ENCODE peak calls at places on chromosomes 7 and 10, in seven cellular contexts. Y is cardiac muscle cell; O is GM04503; W is stimulated activated CD8-positive, alpha-beta memory T cell treated with anti-CD3 and anti-CD28 coated beads, Interleukin-12 subunit alpha, Interleukin-12 subunit beta, amount 100 ng/mL, for 4 hours; J is left cardiac atrium; P is HT1080; U is NCI-H69. Q is an unnamed sample.

GRCh38 chr10:14723052-14723689 is 51.5 kb downstream of the FAM107B start:
- DNase-seq in Y (no peak), O (no peak), W (no peak), J (no peak), P (no peak), U (no peak), Q (no peak)

GRCh38 chr10:24457661-24458318 is 248.9 kb downstream of the KIAA1217 start:
- DNase-seq in Y (no peak), O (no peak), W (no peak), J (no peak), P (no peak), U (no peak), Q (no peak)

GRCh38 chr10:92822060-92822634 is 26.2 kb upstream of the EXOC6 start:
- DNase-seq in Y (peak; percentile 91), O (no peak), W (no peak), J (no peak), P (peak; percentile 82), U (no peak), Q (no peak)

GRCh38 chr7:150384406-150385239 is 5.5 kb downstream of the ZNF775 start:
- DNase-seq in Y (no peak), O (no peak), W (no peak), J (no peak), P (no peak), U (no peak), Q (no peak)

GRCh38 chr10:26479766-26480492 is 41.8 kb downstream of the APBB1IP start:
- DNase-seq in Y (no peak), O (no peak), W (no peak), J (no peak), P (no peak), U (no peak), Q (no peak)

GRCh38 chr7:112047421-112047820 is 158.8 kb downstream of the DOCK4 start:
- DNase-seq in Y (no peak), O (no peak), W (no peak), J (no peak), P (no peak), U (no peak), Q (no peak)

GRCh38 chr7:134992626-134993179 is 6.4 kb downstream of the AGBL3 start:
- DNase-seq in Y (peak; percentile 66), O (no peak), W (no peak), J (peak; percentile 24), P (no peak), U (no peak), Q (no peak)

GRCh38 chr10:118531105-118531851 is 64.2 kb downstream of the PRLHR start:
- DNase-seq in Y (no peak), O (no peak), W (no peak), J (peak; percentile 29), P (peak; percentile 38), U (peak; percentile 62), Q (no peak)

GRCh38 chr10:97468162-97468561 is 22.2 kb downstream of the ZDHHC16 start:
- DNase-seq in Y (no peak), O (no peak), W (no peak), J (no peak), P (no peak), U (no peak), Q (no peak)

GRCh38 chr10:86786368-86786767 is 29.9 kb downstream of the BMPR1A start:
- DNase-seq in Y (no peak), O (no peak), W (no peak), J (no peak), P (no peak), U (no peak), Q (no peak)

GRCh38 chr7:93949468-93949867 is 27.9 kb downstream of the GNG11 start:
- DNase-seq in Y (peak; percentile 78), O (peak; percentile 75), W (no peak), J (no peak), P (peak; percentile 33), U (peak; percentile 35), Q (no peak)

GRCh38 chr7:99312316-99313203 is 13.1 kb upstream of the ARPC1A start:
- DNase-seq in Y (peak; percentile 75), O (no peak), W (peak; percentile 30), J (peak; percentile 66), P (peak; percentile 60), U (peak; percentile 73), Q (peak; percentile 78)

GRCh38 chr7:20561466-20561865 is 54.0 kb upstream of the ABCB5 start:
- DNase-seq in Y (peak; percentile 20), O (no peak), W (no peak), J (no peak), P (peak; percentile 42), U (no peak), Q (no peak)

GRCh38 chr10:6741561-6741960 is 161.5 kb upstream of the PRKCQ start:
- DNase-seq in Y (peak; percentile 71), O (peak; percentile 29), W (no peak), J (no peak), P (no peak), U (no peak), Q (no peak)

GRCh38 chr7:93092757-93093370 is 24.9 kb downstream of the SAMD9 start:
- DNase-seq in Y (peak; percentile 68), O (peak; percentile 20), W (no peak), J (no peak), P (peak; percentile 40), U (peak; percentile 44), Q (no peak)

GRCh38 chr7:112990619-112991018 is 96.0 kb downstream of the GPR85 start:
- DNase-seq in Y (peak; percentile 13), O (no peak), W (no peak), J (no peak), P (peak; percentile 76), U (no peak), Q (no peak)

GRCh38 chr10:127649642-127650041 is 87.3 kb upstream of the FOXI2 start:
- DNase-seq in Y (no peak), O (no peak), W (no peak), J (no peak), P (peak; percentile 50), U (no peak), Q (no peak)

GRCh38 chr7:52271663-52272062 is 763.8 kb upstream of the POM121L12 start:
- DNase-seq in Y (no peak), O (no peak), W (no peak), J (no peak), P (no peak), U (no peak), Q (no peak)

GRCh38 chr10:62806246-62806645 is 1.7 kb downstream of the ADO start:
- DNase-seq in Y (no peak), O (no peak), W (no peak), J (no peak), P (no peak), U (no peak), Q (no peak)

GRCh38 chr7:134449596-134450194 is 9.2 kb downstream of the AKR1B1 start:
- DNase-seq in Y (no peak), O (no peak), W (no peak), J (no peak), P (no peak), U (no peak), Q (no peak)

GRCh38 chr10:100878291-100878910 is 34.4 kb upstream of the SLF2 start:
- DNase-seq in Y (peak; percentile 81), O (peak; percentile 30), W (no peak), J (peak; percentile 47), P (peak; percentile 70), U (peak; percentile 59), Q (no peak)